ENCODE peak calls at places on chromosomes 16 and 17, in four cellular contexts. One of them, this sample, is unnamed.

GRCh38 chr17:35104844-35105450 is 14.7 kb downstream of the RAD51D start:
- DNase-seq in WTC11: no peak
- DNase-seq in K562: no peak
- DNase-seq in H1: no peak
- DNase-seq in this sample: no peak

GRCh38 chr17:41639492-41640473 is 15.4 kb upstream of the KRT17 start:
- DNase-seq in WTC11: no peak
- DNase-seq in K562: no peak
- DNase-seq in H1: no peak
- DNase-seq in this sample: no peak

GRCh38 chr16:87246269-87247065 is 70.7 kb downstream of the C16orf95 start:
- DNase-seq in WTC11: no peak
- DNase-seq in K562: no peak
- DNase-seq in H1: no peak
- DNase-seq in this sample: no peak

GRCh38 chr17:65588194-65588808 is 26.9 kb upstream of the AXIN2 start:
- DNase-seq in WTC11: no peak
- DNase-seq in K562: no peak
- DNase-seq in H1: no peak
- DNase-seq in this sample: no peak

GRCh38 chr17:77746901-77747620 is 211.4 kb upstream of the TNRC6C start:
- DNase-seq in WTC11: peak
- DNase-seq in K562: no peak
- DNase-seq in H1: no peak
- DNase-seq in this sample: no peak

GRCh38 chr17:4043862-4044261 is 79.6 kb upstream of the ATP2A3 start:
- DNase-seq in WTC11: no peak
- DNase-seq in K562: no peak
- DNase-seq in H1: no peak
- DNase-seq in this sample: no peak

GRCh38 chr17:21041753-21042433 is 918 bp downstream of the USP22 start:
- DNase-seq in WTC11: peak
- DNase-seq in K562: peak
- DNase-seq in H1: peak
- DNase-seq in this sample: peak

GRCh38 chr17:27670791-27671590 is 40.0 kb downstream of the LGALS9 start:
- DNase-seq in WTC11: no peak
- DNase-seq in K562: no peak
- DNase-seq in H1: no peak
- DNase-seq in this sample: no peak

GRCh38 chr16:49350265-49351103 is 23.1 kb upstream of the C16orf78 start:
- DNase-seq in WTC11: peak
- DNase-seq in K562: peak
- DNase-seq in H1: no peak
- DNase-seq in this sample: peak

GRCh38 chr16:69848635-69849545 is 86.8 kb downstream of the WWP2 start:
- DNase-seq in WTC11: no peak
- DNase-seq in K562: no peak
- DNase-seq in H1: no peak
- DNase-seq in this sample: no peak

GRCh38 chr16:89764711-89765201 is 43.4 kb downstream of the ZNF276 start:
- DNase-seq in WTC11: no peak
- DNase-seq in K562: no peak
- DNase-seq in H1: no peak
- DNase-seq in this sample: no peak

GRCh38 chr16:62022688-62023087 is 13.6 kb downstream of the CDH8 start:
- DNase-seq in WTC11: no peak
- DNase-seq in K562: no peak
- DNase-seq in H1: no peak
- DNase-seq in this sample: no peak

GRCh38 chr17:20116683-20117309 is 107.6 kb downstream of the SPECC1 start:
- DNase-seq in WTC11: peak
- DNase-seq in K562: peak
- DNase-seq in H1: no peak
- DNase-seq in this sample: peak

GRCh38 chr17:72120878-72121163 is at the start of gene SOX9:
- DNase-seq in WTC11: peak
- DNase-seq in K562: no peak
- DNase-seq in H1: peak
- DNase-seq in this sample: peak

GRCh38 chr17:73343739-73344454 is 32.1 kb upstream of the CDC42EP4 start:
- DNase-seq in WTC11: no peak
- DNase-seq in K562: no peak
- DNase-seq in H1: no peak
- DNase-seq in this sample: peak

GRCh38 chr17:18280766-18281165 is 20.3 kb downstream of the MIEF2 start:
- DNase-seq in WTC11: no peak
- DNase-seq in K562: no peak
- DNase-seq in H1: no peak
- DNase-seq in this sample: no peak

GRCh38 chr17:62321451-62321850 is 58.9 kb upstream of the EFCAB3 start:
- DNase-seq in WTC11: no peak
- DNase-seq in K562: no peak
- DNase-seq in H1: no peak
- DNase-seq in this sample: no peak

GRCh38 chr17:72734611-72735010 is 357.9 kb downstream of the SLC39A11 start:
- DNase-seq in WTC11: no peak
- DNase-seq in K562: no peak
- DNase-seq in H1: no peak
- DNase-seq in this sample: no peak

GRCh38 chr17:19723967-19724366 is 7.6 kb upstream of the SLC47A2 start:
- DNase-seq in WTC11: no peak
- DNase-seq in K562: no peak
- DNase-seq in H1: no peak
- DNase-seq in this sample: no peak

GRCh38 chr17:45995617-45996270 is 3.3 kb upstream of the STH start:
- DNase-seq in WTC11: no peak
- DNase-seq in K562: no peak
- DNase-seq in H1: no peak
- DNase-seq in this sample: no peak

GRCh38 chr16:25959216-25959615 is 267.5 kb downstream of the HS3ST4 start:
- DNase-seq in WTC11: no peak
- DNase-seq in K562: no peak
- DNase-seq in H1: no peak
- DNase-seq in this sample: no peak

GRCh38 chr17:43645765-43646481 is 15.8 kb downstream of the MEOX1 start:
- DNase-seq in WTC11: peak
- DNase-seq in K562: no peak
- DNase-seq in H1: no peak
- DNase-seq in this sample: peak

GRCh38 chr17:38584350-38584925 is 21.3 kb downstream of the SRCIN1 start:
- DNase-seq in WTC11: peak
- DNase-seq in K562: peak
- DNase-seq in H1: no peak
- DNase-seq in this sample: peak

GRCh38 chr17:2190014-2190413 is 113.6 kb downstream of the SMG6 start:
- DNase-seq in WTC11: no peak
- DNase-seq in K562: no peak
- DNase-seq in H1: no peak
- DNase-seq in this sample: no peak

GRCh38 chr17:40416671-40417070 is 1.0 kb downstream of the TOP2A start:
- DNase-seq in WTC11: no peak
- DNase-seq in K562: no peak
- DNase-seq in H1: no peak
- DNase-seq in this sample: no peak

GRCh38 chr17:40417609-40418427 is at the start of gene TOP2A:
- DNase-seq in WTC11: peak
- DNase-seq in K562: peak
- DNase-seq in H1: peak
- DNase-seq in this sample: peak

GRCh38 chr17:40418428-40418706 is 671 bp upstream of the TOP2A start:
- DNase-seq in WTC11: peak
- DNase-seq in K562: no peak
- DNase-seq in H1: no peak
- DNase-seq in this sample: no peak

GRCh38 chr17:40417258-40417608 is 463 bp downstream of the TOP2A start:
- DNase-seq in WTC11: no peak
- DNase-seq in K562: peak
- DNase-seq in H1: no peak
- DNase-seq in this sample: no peak

DNA sequence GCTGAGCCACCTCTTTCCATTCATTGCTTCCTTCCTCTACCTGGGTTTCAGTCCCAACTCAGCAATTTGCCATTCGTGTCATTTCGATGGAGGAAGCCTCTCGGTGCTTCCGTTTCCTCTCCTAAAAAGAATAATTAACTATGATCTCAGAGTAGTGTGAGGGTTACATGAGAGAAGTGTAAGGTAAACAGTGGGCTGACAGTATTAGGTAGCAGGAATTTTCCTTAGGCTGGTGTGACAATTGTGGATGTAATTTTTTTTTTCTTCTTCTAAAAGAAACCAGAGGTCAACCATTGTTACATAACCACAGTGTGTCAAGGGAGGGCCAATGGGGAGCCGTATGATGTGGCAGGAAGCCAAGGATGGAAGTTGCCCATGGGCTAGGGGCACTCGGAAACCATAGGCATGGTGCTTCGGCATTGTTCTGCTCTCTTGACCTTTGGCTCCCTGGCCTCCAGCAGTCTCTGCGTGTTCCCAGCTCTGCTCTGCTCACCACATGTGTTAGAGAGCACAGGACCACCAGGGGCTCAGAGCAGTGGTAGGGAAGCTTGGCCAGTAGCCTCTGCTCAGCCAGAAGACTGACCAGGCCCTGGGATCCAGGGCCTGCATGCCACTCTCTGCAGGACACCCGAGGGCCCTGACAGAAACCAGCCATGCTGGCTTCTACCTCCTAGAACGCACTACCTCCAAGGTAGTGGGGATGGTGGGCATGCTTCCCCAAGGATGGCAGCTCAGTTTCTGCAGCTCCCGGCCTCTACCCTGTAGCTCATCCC is 2.0 kb upstream of the TOP2A start:
- DNase-seq in WTC11: no peak
- DNase-seq in K562: no peak
- DNase-seq in H1: no peak
- DNase-seq in this sample: peak
- TF ChIP-seq TEAD4 in WTC11: no peak
- TF ChIP-seq TEAD4 in K562: no peak
- TF ChIP-seq TEAD4 in H1: no peak
- TF ChIP-seq TEAD4 in this sample: no peak

DNA sequence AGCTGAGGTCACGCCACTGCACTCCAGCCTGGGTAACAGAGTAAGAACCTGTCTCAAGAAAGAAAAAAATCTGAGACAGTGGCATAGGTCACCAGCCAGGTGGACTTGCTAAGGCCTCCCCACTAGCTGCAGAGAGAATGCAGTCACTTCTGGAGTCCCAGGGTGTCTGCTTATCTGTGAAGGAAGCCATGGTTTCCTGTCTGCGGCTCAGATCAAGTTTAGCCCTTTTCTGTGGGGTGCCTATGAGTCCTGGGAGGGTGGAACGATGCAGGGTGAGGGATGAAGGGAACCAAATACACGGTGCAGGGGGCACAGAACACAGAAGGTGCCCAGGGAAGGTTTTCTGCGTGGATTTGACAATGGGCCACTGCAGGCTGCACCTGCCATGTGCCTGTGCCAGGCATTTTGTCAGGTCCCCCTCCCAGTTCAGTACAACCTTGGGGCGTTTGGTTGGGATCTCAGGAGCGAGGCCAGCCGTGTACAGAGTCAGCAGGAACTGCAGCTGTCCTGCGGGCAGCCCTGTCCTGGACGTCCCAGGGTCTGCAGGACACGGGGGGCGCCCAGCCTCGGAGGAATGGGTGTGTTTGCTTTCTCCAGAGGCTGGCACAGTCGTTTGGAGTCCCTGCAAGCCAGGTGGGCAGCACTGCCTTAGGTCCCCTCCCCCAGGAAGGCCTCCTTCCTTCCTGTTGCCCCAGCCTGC is 41.8 kb downstream of the RAB11FIP4 start:
- DNase-seq in WTC11: no peak
- DNase-seq in K562: no peak
- DNase-seq in H1: no peak
- DNase-seq in this sample: no peak
- TF ChIP-seq TEAD4 in WTC11: no peak
- TF ChIP-seq TEAD4 in K562: no peak
- TF ChIP-seq TEAD4 in H1: no peak
- TF ChIP-seq TEAD4 in this sample: no peak

DNA sequence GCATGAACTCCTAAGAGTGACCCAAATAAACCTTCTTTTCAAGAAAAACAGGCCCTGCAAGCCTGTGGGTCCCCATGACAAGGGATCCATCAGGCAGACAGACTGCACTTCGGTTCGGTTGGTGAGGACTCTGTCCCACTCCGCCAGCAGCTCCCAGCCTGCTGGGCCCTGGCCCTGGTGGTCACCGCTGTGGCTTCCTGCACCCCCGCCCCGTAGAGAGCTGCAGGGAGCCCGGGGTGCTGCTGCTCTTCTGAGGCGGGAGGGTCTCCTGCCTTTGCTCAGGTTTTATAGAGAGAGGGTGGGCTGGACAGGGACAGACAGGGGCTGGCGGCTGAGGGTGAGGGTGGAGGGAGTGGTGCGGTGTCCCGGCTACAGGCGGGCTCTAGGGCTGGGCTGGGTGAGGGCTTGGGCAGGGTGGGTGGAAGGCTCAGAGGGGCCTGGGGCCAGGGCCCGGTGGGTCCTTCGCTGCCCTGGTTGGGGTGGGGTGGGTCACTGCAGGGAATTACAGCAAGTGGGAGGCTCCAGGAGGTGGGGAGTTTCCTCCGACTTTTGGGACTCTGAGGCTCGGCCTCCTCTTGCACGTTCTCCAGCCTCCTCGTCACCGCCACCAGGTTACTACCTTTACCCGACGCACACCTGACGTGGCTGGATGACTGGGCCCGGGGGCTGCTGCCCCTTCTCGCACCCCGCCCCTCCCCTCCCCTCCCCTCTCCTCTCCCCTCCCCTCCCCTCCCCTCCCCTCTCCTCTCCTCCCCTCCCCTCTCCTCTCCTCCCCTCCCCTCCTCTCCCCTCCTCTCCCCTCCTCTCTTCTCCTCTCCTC is 90.2 kb upstream of the CBX4 start:
- DNase-seq in WTC11: no peak
- DNase-seq in K562: no peak
- DNase-seq in H1: no peak
- DNase-seq in this sample: no peak
- TF ChIP-seq TEAD4 in WTC11: no peak
- TF ChIP-seq TEAD4 in K562: no peak
- TF ChIP-seq TEAD4 in H1: no peak
- TF ChIP-seq TEAD4 in this sample: no peak

GRCh38 chr16:77373726-77374125 is 61.1 kb downstream of the ADAMTS18 start:
- DNase-seq in WTC11: no peak
- DNase-seq in K562: no peak
- DNase-seq in H1: no peak
- DNase-seq in this sample: no peak

GRCh38 chr16:77375396-77375795 is 59.4 kb downstream of the ADAMTS18 start:
- DNase-seq in WTC11: no peak
- DNase-seq in K562: peak
- DNase-seq in H1: no peak
- DNase-seq in this sample: no peak

GRCh38 chr16:77376358-77376757 is 58.5 kb downstream of the ADAMTS18 start:
- DNase-seq in WTC11: peak
- DNase-seq in K562: no peak
- DNase-seq in H1: no peak
- DNase-seq in this sample: no peak

GRCh38 chr16:77374384-77374783 is 60.5 kb downstream of the ADAMTS18 start:
- DNase-seq in WTC11: no peak
- DNase-seq in K562: no peak
- DNase-seq in H1: no peak
- DNase-seq in this sample: no peak
- TF ChIP-seq TEAD4 in WTC11: no peak
- TF ChIP-seq TEAD4 in K562: no peak
- TF ChIP-seq TEAD4 in H1: no peak
- TF ChIP-seq TEAD4 in this sample: no peak

GRCh38 chr17:49862781-49863331 is 15.0 kb upstream of the TAC4 start:
- DNase-seq in WTC11: no peak
- DNase-seq in K562: no peak
- DNase-seq in H1: no peak
- DNase-seq in this sample: no peak
- TF ChIP-seq TEAD4 in WTC11: no peak
- TF ChIP-seq TEAD4 in K562: no peak
- TF ChIP-seq TEAD4 in H1: no peak
- TF ChIP-seq TEAD4 in this sample: no peak

This sample was measured in SK-N-SH.